ENCODE peak calls at places on chromosomes 7 and 10, in eight cellular contexts. W is occipital lobe, S is GM19239, I is T-helper 1 cell, V is psoas muscle, U is kidney glomerular epithelial cell, B is NCI-H1092, Z is dorsolateral prefrontal cortex. T is an unnamed sample.
A peak's percentile ranks its signal among the peaks of the same experiment; 100 is the strongest.

GRCh38 chr7:30831936-30832335 is 60.7 kb downstream of the MINDY4 start:
- DNase-seq in W (no peak), S (no peak), I (no peak), V (no peak), U (no peak), B (no peak), Z (no peak), T (no peak)

GRCh38 chr7:129831424-129832058 is 121.2 kb downstream of the UBE2H start:
- DNase-seq in W (no peak), S (no peak), I (no peak), V (no peak), U (peak; percentile 99), B (no peak), Z (no peak), T (no peak)

GRCh38 chr7:134905375-134905774 is 80.9 kb upstream of the AGBL3 start:
- DNase-seq in W (no peak), S (no peak), I (no peak), V (peak; percentile 54), U (no peak), B (no peak), Z (no peak), T (no peak)

GRCh38 chr10:47418966-47419365 is 34.9 kb upstream of the ZNF488 start:
- DNase-seq in W (no peak), S (no peak), I (no peak), V (no peak), U (no peak), B (no peak), Z (no peak), T (no peak)

GRCh38 chr7:121557034-121557892 is 161.2 kb upstream of the FAM3C start:
- DNase-seq in W (no peak), S (no peak), I (no peak), V (no peak), U (peak; percentile 9), B (no peak), Z (no peak), T (no peak)

GRCh38 chr10:132175907-132176581 is 10.7 kb upstream of the DPYSL4 start:
- DNase-seq in W (peak; percentile 52), S (no peak), I (no peak), V (peak; percentile 37), U (no peak), B (no peak), Z (peak; percentile 77), T (no peak)

GRCh38 chr10:74502963-74503608 is 323.3 kb upstream of the KAT6B start:
- DNase-seq in W (no peak), S (no peak), I (no peak), V (no peak), U (no peak), B (no peak), Z (no peak), T (no peak)

GRCh38 chr7:3138992-3139391 is 95.3 kb upstream of the CARD11 start:
- DNase-seq in W (no peak), S (no peak), I (no peak), V (no peak), U (no peak), B (no peak), Z (no peak), T (no peak)

GRCh38 chr10:9851808-9852207 is 1165.9 kb upstream of the CELF2 start:
- DNase-seq in W (no peak), S (no peak), I (no peak), V (no peak), U (no peak), B (no peak), Z (no peak), T (no peak)

GRCh38 chr7:43880596-43880995 is 11.3 kb upstream of the MRPS24 start:
- DNase-seq in W (no peak), S (no peak), I (no peak), V (no peak), U (no peak), B (no peak), Z (no peak), T (no peak)

GRCh38 chr7:155833651-155834050 is 21.4 kb upstream of the SHH start:
- DNase-seq in W (no peak), S (no peak), I (no peak), V (no peak), U (no peak), B (no peak), Z (no peak), T (no peak)

GRCh38 chr7:90512841-90513254 is 43.4 kb downstream of the PTTG1IP2 start:
- DNase-seq in W (no peak), S (no peak), I (no peak), V (no peak), U (peak; percentile 32), B (no peak), Z (no peak), T (no peak)

GRCh38 chr7:140276001-140276400 is 99.2 kb upstream of the KDM7A start:
- DNase-seq in W (no peak), S (no peak), I (no peak), V (no peak), U (no peak), B (no peak), Z (no peak), T (no peak)

GRCh38 chr10:28881483-28881882 is 204.2 kb downstream of the BAMBI start:
- DNase-seq in W (no peak), S (no peak), I (no peak), V (no peak), U (no peak), B (no peak), Z (no peak), T (no peak)

GRCh38 chr10:118568327-118568848 is 27.1 kb downstream of the PRLHR start:
- DNase-seq in W (no peak), S (peak; percentile 39), I (peak; percentile 18), V (no peak), U (peak; percentile 26), B (peak; percentile 36), Z (no peak), T (peak; percentile 70)

GRCh38 chr10:79927111-79927828 is 21.6 kb downstream of the SFTPD start:
- DNase-seq in W (no peak), S (no peak), I (no peak), V (no peak), U (no peak), B (no peak), Z (peak; percentile 47), T (no peak)

GRCh38 chr7:55476071-55476803 is 96.1 kb downstream of the VOPP1 start:
- DNase-seq in W (no peak), S (no peak), I (no peak), V (no peak), U (no peak), B (no peak), Z (no peak), T (no peak)

GRCh38 chr7:142357953-142358520 is 100.2 kb upstream of the PRSS58 start:
- DNase-seq in W (no peak), S (peak; percentile 30), I (no peak), V (no peak), U (peak; percentile 59), B (peak; percentile 15), Z (no peak), T (peak; percentile 61)

GRCh38 chr7:158282461-158283001 is 305.1 kb downstream of the PTPRN2 start:
- DNase-seq in W (peak; percentile 44), S (no peak), I (no peak), V (no peak), U (no peak), B (no peak), Z (no peak), T (no peak)

GRCh38 chr10:1939016-1939415 is 201.7 kb upstream of the ADARB2 start:
- DNase-seq in W (no peak), S (no peak), I (no peak), V (no peak), U (no peak), B (no peak), Z (no peak), T (no peak)

GRCh38 chr10:90856964-90857634 is 740 bp downstream of the HTR7 start:
- DNase-seq in W (no peak), S (no peak), I (no peak), V (peak; percentile 42), U (no peak), B (no peak), Z (no peak), T (no peak)

GRCh38 chr7:130831322-130831721 is 97.3 kb upstream of the KLF14 start:
- DNase-seq in W (no peak), S (no peak), I (no peak), V (no peak), U (no peak), B (no peak), Z (no peak), T (no peak)

GRCh38 chr7:139775829-139776266 is 1.9 kb downstream of the HIPK2 start:
- DNase-seq in W (peak; percentile 32), S (peak; percentile 53), I (peak; percentile 15), V (peak; percentile 64), U (peak; percentile 81), B (peak; percentile 65), Z (no peak), T (peak; percentile 81)

GRCh38 chr7:47470567-47471357 is 111.1 kb downstream of the TNS3 start:
- DNase-seq in W (no peak), S (no peak), I (no peak), V (no peak), U (peak; percentile 94), B (peak; percentile 79), Z (no peak), T (no peak)

GRCh38 chr10:7494034-7494433 is 83.2 kb upstream of the SFMBT2 start:
- DNase-seq in W (no peak), S (no peak), I (no peak), V (no peak), U (no peak), B (peak; percentile 20), Z (no peak), T (no peak)

GRCh38 chr10:25869609-25870008 is 64.4 kb upstream of the MYO3A start:
- DNase-seq in W (no peak), S (no peak), I (no peak), V (no peak), U (no peak), B (no peak), Z (no peak), T (no peak)

GRCh38 chr7:137696376-137696775 is 150.4 kb downstream of the DGKI start:
- DNase-seq in W (no peak), S (no peak), I (no peak), V (no peak), U (no peak), B (no peak), Z (no peak), T (no peak)

GRCh38 chr7:142797342-142797798 is 26.6 kb downstream of the PRSS2 start:
- DNase-seq in W (no peak), S (no peak), I (no peak), V (no peak), U (no peak), B (no peak), Z (no peak), T (peak; percentile 61)

GRCh38 chr7:152054377-152055230 is 29.1 kb downstream of the GALNT11 start:
- DNase-seq in W (no peak), S (no peak), I (no peak), V (peak; percentile 67), U (peak; percentile 39), B (no peak), Z (no peak), T (no peak)

GRCh38 chr7:140977351-140978140 is 37.2 kb downstream of the MRPS33 start:
- DNase-seq in W (no peak), S (no peak), I (no peak), V (no peak), U (no peak), B (no peak), Z (no peak), T (no peak)

GRCh38 chr10:97154789-97155188 is 31.0 kb downstream of the SLIT1 start:
- DNase-seq in W (no peak), S (no peak), I (no peak), V (no peak), U (no peak), B (no peak), Z (no peak), T (no peak)

GRCh38 chr7:90407484-90407821 is 4.2 kb downstream of the CLDN12 start:
- DNase-seq in W (no peak), S (no peak), I (no peak), V (no peak), U (no peak), B (no peak), Z (no peak), T (no peak)

GRCh38 chr7:74627699-74628411 is 29.7 kb upstream of the GTF2I start:
- DNase-seq in W (no peak), S (no peak), I (no peak), V (no peak), U (no peak), B (peak; percentile 90), Z (no peak), T (no peak)

GRCh38 chr10:59560990-59561389 is 148.7 kb downstream of the SLC16A9 start:
- DNase-seq in W (no peak), S (no peak), I (no peak), V (no peak), U (no peak), B (no peak), Z (no peak), T (no peak)

T was measured in OCI-LY7.